ENCODE peak calls at places on chromosomes 13 and 19, in four cellular contexts. M, C, U and J are unnamed samples.

GRCh38 chr19:46607441-46607841 is 6.3 kb downstream of the CALM3 start:
- DNase-seq in M (no peak), C (no peak), U (no peak), J (no peak)

GRCh38 chr19:19777692-19778091 is 43.9 kb downstream of the ZNF506 start:
- DNase-seq in M (no peak), C (no peak), U (no peak), J (no peak)

GRCh38 chr13:73522937-73523336 is 464.1 kb downstream of the KLF5 start:
- DNase-seq in M (no peak), C (no peak), U (no peak), J (no peak)

GRCh38 chr19:29771708-29772415 is 39.9 kb upstream of the CCNE1 start:
- DNase-seq in M (peak), C (peak), U (peak), J (peak)

GRCh38 chr19:16595097-16595496 is 22.9 kb upstream of the SLC35E1 start:
- DNase-seq in M (no peak), C (no peak), U (no peak), J (no peak)

GRCh38 chr13:95858286-95859075 is 181.5 kb downstream of the DNAJC3 start:
- DNase-seq in M (no peak), C (no peak), U (no peak), J (no peak)

GRCh38 chr19:42076375-42076944 is 494 bp downstream of the ZNF574 start:
- DNase-seq in M (peak), C (no peak), U (no peak), J (no peak)

GRCh38 chr13:80082396-80083096 is 258.4 kb downstream of the SPRY2 start:
- DNase-seq in M (no peak), C (no peak), U (no peak), J (no peak)

GRCh38 chr19:5587071-5587455 is 19.3 kb upstream of the TINCR start:
- DNase-seq in M (no peak), C (no peak), U (no peak), J (peak)

GRCh38 chr13:50243926-50244325 is 228.7 kb downstream of the KCNRG start:
- DNase-seq in M (no peak), C (no peak), U (no peak), J (no peak)

GRCh38 chr13:68099616-68100015 is 869.5 kb upstream of the PCDH9 start:
- DNase-seq in M (no peak), C (no peak), U (no peak), J (no peak)

GRCh38 chr13:92158335-92158734 is 759.9 kb downstream of the GPC5 start:
- DNase-seq in M (no peak), C (no peak), U (no peak), J (no peak)

GRCh38 chr19:42198676-42199439 is 18.6 kb downstream of the DEDD2 start:
- DNase-seq in M (peak), C (no peak), U (no peak), J (peak)

GRCh38 chr13:97257800-97258799 is 36.0 kb downstream of the MBNL2 start:
- DNase-seq in M (no peak), C (peak), U (peak), J (peak)

GRCh38 chr13:101416181-101417042 is at the start of gene NALCN:
- DNase-seq in M (no peak), C (peak), U (no peak), J (no peak)

GRCh38 chr19:38544569-38545315 is 73.0 kb downstream of the MAP4K1 start:
- DNase-seq in M (peak), C (no peak), U (no peak), J (no peak)

GRCh38 chr13:44431150-44431549 is 57.5 kb downstream of the SERP2 start:
- DNase-seq in M (no peak), C (no peak), U (no peak), J (no peak)

GRCh38 chr19:46698395-46699321 is 18.3 kb downstream of the PRKD2 start:
- DNase-seq in M (no peak), C (no peak), U (no peak), J (no peak)

GRCh38 chr19:15358918-15359317 is 20.7 kb downstream of the AKAP8 start:
- DNase-seq in M (no peak), C (no peak), U (no peak), J (no peak)

GRCh38 chr19:34853369-34853768 is 73.3 kb upstream of the ZNF30 start:
- DNase-seq in M (no peak), C (no peak), U (no peak), J (no peak)

GRCh38 chr13:36382030-36382429 is 35.8 kb upstream of the SPART start:
- DNase-seq in M (no peak), C (no peak), U (no peak), J (no peak)

GRCh38 chr19:5337886-5338595 is 2.6 kb downstream of the PTPRS start:
- DNase-seq in M (no peak), C (no peak), U (no peak), J (no peak)

GRCh38 chr13:22793598-22794134 is 387.1 kb upstream of the SGCG start:
- DNase-seq in M (no peak), C (no peak), U (no peak), J (no peak)

GRCh38 chr13:25377244-25377962 is 5.6 kb downstream of the ATP8A2 start:
- DNase-seq in M (no peak), C (no peak), U (no peak), J (no peak)

GRCh38 chr19:2016041-2016807 is 710 bp upstream of the BTBD2 start:
- DNase-seq in M (peak), C (no peak), U (peak), J (peak)

GRCh38 chr13:101691326-101691725 is 238.9 kb downstream of the ITGBL1 start:
- DNase-seq in M (no peak), C (no peak), U (no peak), J (no peak)

DNA sequence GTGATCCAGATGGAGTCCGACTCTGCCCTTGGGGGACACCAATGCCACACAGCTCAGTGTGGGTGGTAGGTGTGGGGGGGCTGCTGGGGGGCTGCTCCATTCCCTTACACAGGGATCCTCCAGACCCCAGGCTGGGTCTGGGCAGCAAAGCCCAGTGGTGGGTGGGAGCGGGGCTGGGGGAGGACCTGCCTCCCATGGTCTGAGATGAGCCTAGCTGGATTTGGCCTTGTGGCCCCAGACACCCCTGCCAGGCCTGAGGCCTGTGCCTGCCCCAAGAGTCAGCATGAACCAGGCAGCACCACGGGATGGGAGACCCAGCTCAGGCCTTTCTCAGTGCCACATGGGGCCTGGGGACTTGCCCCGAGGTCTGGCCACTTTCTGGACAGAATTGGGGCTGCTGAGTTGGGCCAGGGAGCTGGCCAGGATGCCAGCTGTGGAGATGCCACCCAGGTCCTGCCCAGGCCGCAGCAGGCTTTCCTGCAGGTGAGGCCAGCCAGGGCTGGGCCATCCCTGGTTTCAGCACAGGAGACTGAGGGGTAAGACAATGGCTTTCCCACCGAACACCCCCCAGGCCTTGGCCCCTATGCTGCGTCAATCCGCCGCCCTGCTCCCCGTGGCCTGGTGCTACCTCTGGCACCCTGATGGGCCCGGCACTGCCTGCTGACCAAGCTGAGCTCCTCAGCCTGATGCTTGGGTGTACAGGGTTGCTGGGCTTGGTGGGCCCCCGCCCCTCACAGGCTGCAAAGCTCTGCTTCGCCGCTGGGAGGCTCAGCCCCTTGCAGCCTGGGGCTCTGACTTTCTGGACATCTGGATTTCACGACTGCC is 24.2 kb downstream of the CEBPG start:
- DNase-seq in M (no peak), C (no peak), U (no peak), J (no peak)
- TF ChIP-seq CTCF in M (no peak), C (no peak), U (no peak), J (no peak)

DNA sequence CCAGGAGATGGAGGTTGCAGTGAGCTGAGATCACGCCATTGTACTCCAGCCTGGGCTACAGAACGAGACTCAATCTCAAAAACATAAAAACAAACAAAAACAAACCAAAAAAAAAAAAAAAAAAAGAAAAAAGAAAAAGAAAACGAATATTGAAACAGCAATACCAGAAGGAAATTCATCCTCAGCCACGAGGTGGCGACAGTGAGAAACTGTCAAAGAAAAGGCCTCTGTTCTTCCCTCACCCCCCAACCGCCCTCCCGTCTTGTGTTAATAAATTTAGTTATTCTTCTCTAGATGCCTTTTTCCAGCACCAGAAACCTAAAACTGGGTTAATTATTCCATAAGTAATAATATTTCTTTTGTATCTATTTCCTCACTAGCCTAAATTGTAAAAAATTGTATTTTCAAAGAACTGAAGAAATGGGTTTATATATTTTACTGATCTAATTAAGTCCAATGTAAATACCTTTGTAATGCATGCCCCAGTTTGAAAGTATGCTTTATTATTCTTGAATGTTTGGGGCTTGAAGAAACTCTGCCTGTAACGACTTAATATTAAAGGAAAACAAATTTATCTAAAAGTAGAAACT is 38.6 kb downstream of the LIG4 start:
- DNase-seq in M (peak), C (peak), U (no peak), J (peak)
- TF ChIP-seq CTCF in M (peak), C (peak), U (peak), J (peak)

GRCh38 chr13:66716502-66716901 is 513.6 kb downstream of the PCDH9 start:
- DNase-seq in M (no peak), C (no peak), U (no peak), J (no peak)

DNA sequence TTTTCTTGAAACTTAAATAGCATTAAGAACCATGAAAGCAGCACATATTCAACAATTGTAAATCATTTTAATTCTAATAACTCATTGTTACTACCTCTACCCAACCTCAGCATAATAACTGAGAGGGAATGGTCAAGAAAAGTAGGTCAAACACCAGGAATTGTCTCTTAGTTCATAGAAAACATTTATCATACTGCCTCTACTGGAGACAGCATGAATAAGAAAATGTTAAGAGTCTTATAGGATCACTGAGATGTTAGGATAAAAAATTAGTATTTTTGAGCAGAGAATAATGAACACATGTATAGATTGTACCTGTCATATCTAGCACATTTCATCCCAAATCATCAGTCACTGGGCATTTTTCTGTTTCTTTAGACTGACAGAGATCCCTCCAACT is 515.3 kb downstream of the PCDH9 start:
- DNase-seq in M (no peak), C (no peak), U (no peak), J (no peak)
- TF ChIP-seq CTCF in M (peak), C (no peak), U (peak), J (no peak)

GRCh38 chr19:49684251-49684982 is 5.0 kb upstream of the ADM5 start:
- DNase-seq in M (no peak), C (no peak), U (no peak), J (peak)
- TF ChIP-seq CTCF in M (peak), C (peak), U (peak), J (no peak)